ENCODE peak calls at places on chromosomes 12 and 14, in nine cellular contexts. Z, N, S, W, B, Q, F, G and L are unnamed samples.

GRCh38 chr12:3490848-3491382 is at the start of gene PRMT8:
- DNase-seq in Z (no peak), N (no peak), S (peak), W (no peak), B (no peak), Q (peak), F (no peak), G (no peak), L (no peak)

GRCh38 chr12:59649203-59649602 is 53.4 kb downstream of the SLC16A7 start:
- DNase-seq in Z (no peak), N (no peak), S (no peak), W (no peak), B (no peak), Q (no peak), F (no peak), G (no peak), L (no peak)

GRCh38 chr14:88933203-88933602 is 108.8 kb downstream of the TTC8 start:
- DNase-seq in Z (no peak), N (no peak), S (no peak), W (no peak), B (no peak), Q (no peak), F (no peak), G (no peak), L (no peak)

GRCh38 chr12:71503579-71504470 is 64.2 kb downstream of the LGR5 start:
- DNase-seq in Z (no peak), N (no peak), S (no peak), W (no peak), B (no peak), Q (no peak), F (no peak), G (peak), L (no peak)

GRCh38 chr14:101975231-101975630 is 10.9 kb downstream of the DYNC1H1 start:
- DNase-seq in Z (no peak), N (no peak), S (no peak), W (no peak), B (no peak), Q (no peak), F (no peak), G (no peak), L (no peak)

GRCh38 chr12:109199324-109199723 is 82.9 kb downstream of the ACACB start:
- DNase-seq in Z (no peak), N (no peak), S (no peak), W (no peak), B (no peak), Q (no peak), F (no peak), G (no peak), L (no peak)

GRCh38 chr12:48580831-48581230 is 11.0 kb upstream of the LALBA start:
- DNase-seq in Z (no peak), N (no peak), S (no peak), W (no peak), B (no peak), Q (no peak), F (peak), G (no peak), L (no peak)

GRCh38 chr12:31318870-31319269 is 7.1 kb downstream of the SINHCAF start:
- DNase-seq in Z (no peak), N (no peak), S (no peak), W (no peak), B (no peak), Q (no peak), F (no peak), G (no peak), L (no peak)

GRCh38 chr12:124626841-124627502 is 59.6 kb upstream of the NCOR2 start:
- DNase-seq in Z (no peak), N (no peak), S (peak), W (no peak), B (no peak), Q (no peak), F (no peak), G (no peak), L (peak)

GRCh38 chr12:57756406-57757341 is 1.8 kb downstream of the MARCHF9 start:
- DNase-seq in Z (no peak), N (peak), S (peak), W (no peak), B (peak), Q (peak), F (no peak), G (peak), L (peak)

GRCh38 chr14:53412819-53413664 is 259.9 kb upstream of the DDHD1 start:
- DNase-seq in Z (peak), N (no peak), S (no peak), W (no peak), B (peak), Q (no peak), F (peak), G (no peak), L (peak)

GRCh38 chr12:33182485-33182884 is 257.1 kb downstream of the SYT10 start:
- DNase-seq in Z (no peak), N (no peak), S (no peak), W (no peak), B (no peak), Q (no peak), F (no peak), G (no peak), L (no peak)

GRCh38 chr12:57861967-57862366 is 15.4 kb upstream of the CTDSP2 start:
- DNase-seq in Z (no peak), N (no peak), S (no peak), W (no peak), B (no peak), Q (no peak), F (no peak), G (no peak), L (no peak)

GRCh38 chr12:113463746-113464743 is 7.6 kb downstream of the LHX5 start:
- DNase-seq in Z (peak), N (no peak), S (no peak), W (no peak), B (no peak), Q (peak), F (no peak), G (no peak), L (no peak)

GRCh38 chr12:49058366-49059062 is 2.1 kb downstream of the KMT2D start:
- DNase-seq in Z (peak), N (no peak), S (no peak), W (no peak), B (no peak), Q (peak), F (no peak), G (no peak), L (peak)

GRCh38 chr12:105911966-105912365 is 226.8 kb downstream of the NUAK1 start:
- DNase-seq in Z (no peak), N (no peak), S (no peak), W (no peak), B (no peak), Q (no peak), F (no peak), G (no peak), L (no peak)

GRCh38 chr12:2003676-2004112 is 563 bp downstream of the DCP1B start:
- DNase-seq in Z (peak), N (peak), S (no peak), W (no peak), B (no peak), Q (peak), F (no peak), G (no peak), L (no peak)

GRCh38 chr12:105084251-105085250 is at the start of gene ALDH1L2:
- DNase-seq in Z (peak), N (peak), S (peak), W (peak), B (peak), Q (peak), F (peak), G (no peak), L (peak)

GRCh38 chr12:130552483-130552996 is 163.6 kb downstream of the RIMBP2 start:
- DNase-seq in Z (no peak), N (no peak), S (peak), W (no peak), B (no peak), Q (no peak), F (no peak), G (no peak), L (no peak)

GRCh38 chr12:76033116-76034001 is 1.8 kb upstream of the PHLDA1 start:
- DNase-seq in Z (peak), N (no peak), S (peak), W (no peak), B (no peak), Q (no peak), F (no peak), G (no peak), L (no peak)

GRCh38 chr12:93571854-93572711 is at the start of gene SOCS2:
- DNase-seq in Z (peak), N (peak), S (peak), W (no peak), B (no peak), Q (peak), F (peak), G (peak), L (peak)

GRCh38 chr12:82996168-82996812 is 309.6 kb downstream of the TMTC2 start:
- DNase-seq in Z (no peak), N (no peak), S (peak), W (no peak), B (no peak), Q (no peak), F (no peak), G (peak), L (peak)

GRCh38 chr12:105493091-105493615 is 162.7 kb downstream of the C12orf75 start:
- DNase-seq in Z (peak), N (no peak), S (no peak), W (no peak), B (no peak), Q (no peak), F (no peak), G (no peak), L (no peak)

GRCh38 chr14:92460916-92461579 is 52.5 kb upstream of the RIN3 start:
- DNase-seq in Z (peak), N (no peak), S (no peak), W (no peak), B (no peak), Q (no peak), F (no peak), G (no peak), L (no peak)

GRCh38 chr12:94074970-94075695 is 73.2 kb upstream of the PLXNC1 start:
- DNase-seq in Z (peak), N (no peak), S (peak), W (peak), B (no peak), Q (no peak), F (peak), G (peak), L (no peak)

GRCh38 chr12:110001596-110001995 is 2.4 kb downstream of the ANKRD13A start:
- DNase-seq in Z (peak), N (no peak), S (no peak), W (no peak), B (no peak), Q (no peak), F (no peak), G (no peak), L (no peak)

GRCh38 chr12:85874064-85874463 is at the start of gene NTS:
- DNase-seq in Z (peak), N (no peak), S (peak), W (no peak), B (no peak), Q (no peak), F (no peak), G (peak), L (peak)

GRCh38 chr12:44174053-44174452 is 338.2 kb downstream of the TMEM117 start:
- DNase-seq in Z (no peak), N (no peak), S (no peak), W (no peak), B (no peak), Q (no peak), F (no peak), G (no peak), L (no peak)

GRCh38 chr12:97306121-97306520 is 156.5 kb upstream of the RMST start:
- DNase-seq in Z (no peak), N (peak), S (no peak), W (no peak), B (peak), Q (no peak), F (no peak), G (no peak), L (peak)

GRCh38 chr14:57889245-57889644 is 23.4 kb upstream of the SLC35F4 start:
- DNase-seq in Z (peak), N (no peak), S (peak), W (no peak), B (no peak), Q (no peak), F (peak), G (no peak), L (peak)

GRCh38 chr14:103624860-103625259 is 4.2 kb upstream of the KLC1 start:
- DNase-seq in Z (peak), N (no peak), S (peak), W (no peak), B (no peak), Q (no peak), F (peak), G (no peak), L (no peak)

GRCh38 chr12:131072446-131073230 is 118.9 kb downstream of the ADGRD1 start:
- DNase-seq in Z (no peak), N (no peak), S (no peak), W (no peak), B (no peak), Q (no peak), F (no peak), G (no peak), L (no peak)

GRCh38 chr12:107109726-107110518 is 16.6 kb upstream of the CRY1 start:
- DNase-seq in Z (no peak), N (no peak), S (no peak), W (no peak), B (no peak), Q (no peak), F (no peak), G (no peak), L (no peak)

GRCh38 chr14:94373708-94374107 is 14.7 kb downstream of the SERPINA1 start:
- DNase-seq in Z (peak), N (no peak), S (no peak), W (peak), B (no peak), Q (no peak), F (peak), G (no peak), L (no peak)

GRCh38 chr12:108572166-108572790 is 9.9 kb downstream of the ISCU start:
- DNase-seq in Z (no peak), N (peak), S (no peak), W (no peak), B (no peak), Q (no peak), F (no peak), G (no peak), L (no peak)

GRCh38 chr14:64454671-64455070 is 10.6 kb upstream of the AKAP5 start:
- DNase-seq in Z (no peak), N (no peak), S (no peak), W (no peak), B (no peak), Q (no peak), F (no peak), G (no peak), L (no peak)

GRCh38 chr14:24171422-24172260 is at the start of gene REC8:
- DNase-seq in Z (no peak), N (no peak), S (peak), W (no peak), B (peak), Q (peak), F (no peak), G (peak), L (no peak)

GRCh38 chr14:90844321-90844720 is 28.1 kb upstream of the TTC7B start:
- DNase-seq in Z (no peak), N (no peak), S (peak), W (no peak), B (no peak), Q (no peak), F (no peak), G (no peak), L (no peak)